ENCODE peak calls at places on chromosome 2, in ten cellular contexts. One of them, this sample, is unnamed.

GRCh38 chr2:180907731-180908130 is 72.7 kb upstream of the UBE2E3 start:
- DNase-seq in hippocampal formation: no peak
- DNase-seq in NCI-H1105: no peak
- DNase-seq in NCI-H774: no peak
- DNase-seq in activated CD4-positive, CD25-positive, alpha-beta regulatory T cell: no peak
- DNase-seq in ecto neural progenitor cell: no peak
- DNase-seq in activated T-helper 1 cell treated with Interleukin-2 at 50 U/mL for 16 hours: no peak
- DNase-seq in DND-41: no peak
- DNase-seq in stimulated activated naive CD8-positive, alpha-beta T cell treated with anti-CD3 and anti-CD28 coated beads, Interleukin-15, Interleukin-2, amounts not matched to agents 100 U/mL and 50 U/mL, for 24 hours: no peak
- DNase-seq in activated effector memory CD4-positive, alpha-beta T cell treated with anti-CD3 and anti-CD28 coated beads, Interleukin-2, amount 50 U/mL, for 16 hours: no peak
- DNase-seq in this sample: no peak

GRCh38 chr2:75428627-75429026 is 132.1 kb downstream of the EVA1A start:
- DNase-seq in NCI-H774: no peak
- DNase-seq in NCI-H1105: no peak
- DNase-seq in ecto neural progenitor cell: no peak
- DNase-seq in activated T-helper 1 cell treated with Interleukin-2 at 50 U/mL for 16 hours: no peak
- DNase-seq in DND-41: no peak
- DNase-seq in activated CD4-positive, CD25-positive, alpha-beta regulatory T cell: no peak
- DNase-seq in activated effector memory CD4-positive, alpha-beta T cell treated with anti-CD3 and anti-CD28 coated beads, Interleukin-2, amount 50 U/mL, for 16 hours: no peak
- DNase-seq in hippocampal formation: no peak
- DNase-seq in stimulated activated naive CD8-positive, alpha-beta T cell treated with anti-CD3 and anti-CD28 coated beads, Interleukin-15, Interleukin-2, amounts not matched to agents 100 U/mL and 50 U/mL, for 24 hours: no peak
- DNase-seq in this sample: no peak

GRCh38 chr2:227004482-227004881 is 159.5 kb downstream of the COL4A4 start:
- DNase-seq in NCI-H1105: no peak
- DNase-seq in activated effector memory CD4-positive, alpha-beta T cell treated with anti-CD3 and anti-CD28 coated beads, Interleukin-2, amount 50 U/mL, for 16 hours: no peak
- DNase-seq in ecto neural progenitor cell: no peak
- DNase-seq in activated T-helper 1 cell treated with Interleukin-2 at 50 U/mL for 16 hours: no peak
- DNase-seq in DND-41: no peak
- DNase-seq in hippocampal formation: no peak
- DNase-seq in stimulated activated naive CD8-positive, alpha-beta T cell treated with anti-CD3 and anti-CD28 coated beads, Interleukin-15, Interleukin-2, amounts not matched to agents 100 U/mL and 50 U/mL, for 24 hours: no peak
- DNase-seq in activated CD4-positive, CD25-positive, alpha-beta regulatory T cell: no peak
- DNase-seq in NCI-H774: no peak
- DNase-seq in this sample: no peak

GRCh38 chr2:84792856-84793522 is 87.9 kb downstream of the TRABD2A start:
- DNase-seq in NCI-H774: no peak
- DNase-seq in NCI-H1105: no peak
- DNase-seq in activated T-helper 1 cell treated with Interleukin-2 at 50 U/mL for 16 hours: no peak
- DNase-seq in activated CD4-positive, CD25-positive, alpha-beta regulatory T cell: no peak
- DNase-seq in ecto neural progenitor cell: no peak
- DNase-seq in stimulated activated naive CD8-positive, alpha-beta T cell treated with anti-CD3 and anti-CD28 coated beads, Interleukin-15, Interleukin-2, amounts not matched to agents 100 U/mL and 50 U/mL, for 24 hours: no peak
- DNase-seq in DND-41: no peak
- DNase-seq in activated effector memory CD4-positive, alpha-beta T cell treated with anti-CD3 and anti-CD28 coated beads, Interleukin-2, amount 50 U/mL, for 16 hours: no peak
- DNase-seq in hippocampal formation: no peak
- DNase-seq in this sample: no peak

GRCh38 chr2:96254592-96254991 is 11.2 kb downstream of the TMEM127 start:
- DNase-seq in activated T-helper 1 cell treated with Interleukin-2 at 50 U/mL for 16 hours: no peak
- DNase-seq in NCI-H774: no peak
- DNase-seq in hippocampal formation: no peak
- DNase-seq in NCI-H1105: no peak
- DNase-seq in DND-41: no peak
- DNase-seq in stimulated activated naive CD8-positive, alpha-beta T cell treated with anti-CD3 and anti-CD28 coated beads, Interleukin-15, Interleukin-2, amounts not matched to agents 100 U/mL and 50 U/mL, for 24 hours: no peak
- DNase-seq in activated CD4-positive, CD25-positive, alpha-beta regulatory T cell: no peak
- DNase-seq in ecto neural progenitor cell: no peak
- DNase-seq in activated effector memory CD4-positive, alpha-beta T cell treated with anti-CD3 and anti-CD28 coated beads, Interleukin-2, amount 50 U/mL, for 16 hours: no peak
- DNase-seq in this sample: no peak

GRCh38 chr2:231795525-231796327 is 9.5 kb downstream of the COPS7B start:
- DNase-seq in NCI-H774: peak; percentile 47
- DNase-seq in activated CD4-positive, CD25-positive, alpha-beta regulatory T cell: no peak
- DNase-seq in ecto neural progenitor cell: no peak
- DNase-seq in activated T-helper 1 cell treated with Interleukin-2 at 50 U/mL for 16 hours: no peak
- DNase-seq in hippocampal formation: no peak
- DNase-seq in activated effector memory CD4-positive, alpha-beta T cell treated with anti-CD3 and anti-CD28 coated beads, Interleukin-2, amount 50 U/mL, for 16 hours: no peak
- DNase-seq in NCI-H1105: peak; percentile 72
- DNase-seq in stimulated activated naive CD8-positive, alpha-beta T cell treated with anti-CD3 and anti-CD28 coated beads, Interleukin-15, Interleukin-2, amounts not matched to agents 100 U/mL and 50 U/mL, for 24 hours: no peak
- DNase-seq in DND-41: no peak
- DNase-seq in this sample: no peak

GRCh38 chr2:101731221-101732054 is 33.9 kb downstream of the MAP4K4 start:
- DNase-seq in activated CD4-positive, CD25-positive, alpha-beta regulatory T cell: no peak
- DNase-seq in ecto neural progenitor cell: no peak
- DNase-seq in stimulated activated naive CD8-positive, alpha-beta T cell treated with anti-CD3 and anti-CD28 coated beads, Interleukin-15, Interleukin-2, amounts not matched to agents 100 U/mL and 50 U/mL, for 24 hours: no peak
- DNase-seq in NCI-H1105: no peak
- DNase-seq in activated effector memory CD4-positive, alpha-beta T cell treated with anti-CD3 and anti-CD28 coated beads, Interleukin-2, amount 50 U/mL, for 16 hours: no peak
- DNase-seq in DND-41: no peak
- DNase-seq in NCI-H774: no peak
- DNase-seq in hippocampal formation: no peak
- DNase-seq in activated T-helper 1 cell treated with Interleukin-2 at 50 U/mL for 16 hours: no peak
- DNase-seq in this sample: no peak

GRCh38 chr2:241443486-241444223 is 64.7 kb downstream of the STK25 start:
- DNase-seq in ecto neural progenitor cell: no peak
- DNase-seq in NCI-H1105: peak; percentile 1
- DNase-seq in activated CD4-positive, CD25-positive, alpha-beta regulatory T cell: peak; percentile 67
- DNase-seq in activated effector memory CD4-positive, alpha-beta T cell treated with anti-CD3 and anti-CD28 coated beads, Interleukin-2, amount 50 U/mL, for 16 hours: peak; percentile 94
- DNase-seq in DND-41: peak; percentile 95
- DNase-seq in activated T-helper 1 cell treated with Interleukin-2 at 50 U/mL for 16 hours: peak; percentile 81
- DNase-seq in stimulated activated naive CD8-positive, alpha-beta T cell treated with anti-CD3 and anti-CD28 coated beads, Interleukin-15, Interleukin-2, amounts not matched to agents 100 U/mL and 50 U/mL, for 24 hours: peak; percentile 95
- DNase-seq in hippocampal formation: no peak
- DNase-seq in NCI-H774: no peak
- DNase-seq in this sample: no peak

GRCh38 chr2:197858607-197859140 is 54.3 kb downstream of the PLCL1 start:
- DNase-seq in activated T-helper 1 cell treated with Interleukin-2 at 50 U/mL for 16 hours: no peak
- DNase-seq in activated CD4-positive, CD25-positive, alpha-beta regulatory T cell: no peak
- DNase-seq in NCI-H1105: no peak
- DNase-seq in ecto neural progenitor cell: no peak
- DNase-seq in hippocampal formation: no peak
- DNase-seq in activated effector memory CD4-positive, alpha-beta T cell treated with anti-CD3 and anti-CD28 coated beads, Interleukin-2, amount 50 U/mL, for 16 hours: no peak
- DNase-seq in NCI-H774: no peak
- DNase-seq in DND-41: no peak
- DNase-seq in stimulated activated naive CD8-positive, alpha-beta T cell treated with anti-CD3 and anti-CD28 coated beads, Interleukin-15, Interleukin-2, amounts not matched to agents 100 U/mL and 50 U/mL, for 24 hours: no peak
- DNase-seq in this sample: no peak

GRCh38 chr2:218814540-218815243 is 16.9 kb downstream of the PRKAG3 start:
- DNase-seq in NCI-H774: no peak
- DNase-seq in stimulated activated naive CD8-positive, alpha-beta T cell treated with anti-CD3 and anti-CD28 coated beads, Interleukin-15, Interleukin-2, amounts not matched to agents 100 U/mL and 50 U/mL, for 24 hours: no peak
- DNase-seq in hippocampal formation: no peak
- DNase-seq in activated effector memory CD4-positive, alpha-beta T cell treated with anti-CD3 and anti-CD28 coated beads, Interleukin-2, amount 50 U/mL, for 16 hours: no peak
- DNase-seq in activated T-helper 1 cell treated with Interleukin-2 at 50 U/mL for 16 hours: no peak
- DNase-seq in DND-41: no peak
- DNase-seq in ecto neural progenitor cell: no peak
- DNase-seq in activated CD4-positive, CD25-positive, alpha-beta regulatory T cell: no peak
- DNase-seq in NCI-H1105: no peak
- DNase-seq in this sample: no peak

GRCh38 chr2:86764661-86765307 is 25.9 kb downstream of the CD8A start:
- DNase-seq in hippocampal formation: no peak
- DNase-seq in activated effector memory CD4-positive, alpha-beta T cell treated with anti-CD3 and anti-CD28 coated beads, Interleukin-2, amount 50 U/mL, for 16 hours: no peak
- DNase-seq in DND-41: peak; percentile 46
- DNase-seq in NCI-H774: peak; percentile 9
- DNase-seq in ecto neural progenitor cell: no peak
- DNase-seq in NCI-H1105: peak; percentile 16
- DNase-seq in stimulated activated naive CD8-positive, alpha-beta T cell treated with anti-CD3 and anti-CD28 coated beads, Interleukin-15, Interleukin-2, amounts not matched to agents 100 U/mL and 50 U/mL, for 24 hours: peak; percentile 37
- DNase-seq in activated T-helper 1 cell treated with Interleukin-2 at 50 U/mL for 16 hours: no peak
- DNase-seq in activated CD4-positive, CD25-positive, alpha-beta regulatory T cell: no peak
- DNase-seq in this sample: no peak

GRCh38 chr2:212484563-212485080 is 54.0 kb downstream of the ERBB4 start:
- DNase-seq in activated T-helper 1 cell treated with Interleukin-2 at 50 U/mL for 16 hours: no peak
- DNase-seq in activated effector memory CD4-positive, alpha-beta T cell treated with anti-CD3 and anti-CD28 coated beads, Interleukin-2, amount 50 U/mL, for 16 hours: no peak
- DNase-seq in hippocampal formation: no peak
- DNase-seq in activated CD4-positive, CD25-positive, alpha-beta regulatory T cell: no peak
- DNase-seq in stimulated activated naive CD8-positive, alpha-beta T cell treated with anti-CD3 and anti-CD28 coated beads, Interleukin-15, Interleukin-2, amounts not matched to agents 100 U/mL and 50 U/mL, for 24 hours: no peak
- DNase-seq in NCI-H1105: no peak
- DNase-seq in ecto neural progenitor cell: no peak
- DNase-seq in NCI-H774: no peak
- DNase-seq in DND-41: no peak
- DNase-seq in this sample: no peak

GRCh38 chr2:231373184-231373583 is 22.3 kb upstream of the B3GNT7 start:
- DNase-seq in activated T-helper 1 cell treated with Interleukin-2 at 50 U/mL for 16 hours: no peak
- DNase-seq in NCI-H774: no peak
- DNase-seq in activated CD4-positive, CD25-positive, alpha-beta regulatory T cell: no peak
- DNase-seq in hippocampal formation: no peak
- DNase-seq in activated effector memory CD4-positive, alpha-beta T cell treated with anti-CD3 and anti-CD28 coated beads, Interleukin-2, amount 50 U/mL, for 16 hours: no peak
- DNase-seq in DND-41: no peak
- DNase-seq in stimulated activated naive CD8-positive, alpha-beta T cell treated with anti-CD3 and anti-CD28 coated beads, Interleukin-15, Interleukin-2, amounts not matched to agents 100 U/mL and 50 U/mL, for 24 hours: no peak
- DNase-seq in NCI-H1105: no peak
- DNase-seq in ecto neural progenitor cell: no peak
- DNase-seq in this sample: no peak

GRCh38 chr2:203673933-203674332 is 32.5 kb upstream of the CD28 start:
- DNase-seq in DND-41: peak; percentile 88
- DNase-seq in hippocampal formation: no peak
- DNase-seq in activated CD4-positive, CD25-positive, alpha-beta regulatory T cell: no peak
- DNase-seq in activated T-helper 1 cell treated with Interleukin-2 at 50 U/mL for 16 hours: no peak
- DNase-seq in NCI-H1105: no peak
- DNase-seq in stimulated activated naive CD8-positive, alpha-beta T cell treated with anti-CD3 and anti-CD28 coated beads, Interleukin-15, Interleukin-2, amounts not matched to agents 100 U/mL and 50 U/mL, for 24 hours: peak; percentile 65
- DNase-seq in activated effector memory CD4-positive, alpha-beta T cell treated with anti-CD3 and anti-CD28 coated beads, Interleukin-2, amount 50 U/mL, for 16 hours: no peak
- DNase-seq in ecto neural progenitor cell: no peak
- DNase-seq in NCI-H774: no peak
- DNase-seq in this sample: no peak

GRCh38 chr2:179263015-179263414 is 1.6 kb downstream of the SESTD1 start:
- DNase-seq in activated T-helper 1 cell treated with Interleukin-2 at 50 U/mL for 16 hours: no peak
- DNase-seq in DND-41: no peak
- DNase-seq in activated CD4-positive, CD25-positive, alpha-beta regulatory T cell: no peak
- DNase-seq in hippocampal formation: no peak
- DNase-seq in activated effector memory CD4-positive, alpha-beta T cell treated with anti-CD3 and anti-CD28 coated beads, Interleukin-2, amount 50 U/mL, for 16 hours: no peak
- DNase-seq in NCI-H1105: no peak
- DNase-seq in stimulated activated naive CD8-positive, alpha-beta T cell treated with anti-CD3 and anti-CD28 coated beads, Interleukin-15, Interleukin-2, amounts not matched to agents 100 U/mL and 50 U/mL, for 24 hours: no peak
- DNase-seq in ecto neural progenitor cell: no peak
- DNase-seq in NCI-H774: no peak
- DNase-seq in this sample: no peak

GRCh38 chr2:46471-47345 is at the start of gene FAM110C:
- DNase-seq in activated effector memory CD4-positive, alpha-beta T cell treated with anti-CD3 and anti-CD28 coated beads, Interleukin-2, amount 50 U/mL, for 16 hours: peak; percentile 86
- DNase-seq in ecto neural progenitor cell: peak; percentile 76
- DNase-seq in DND-41: no peak
- DNase-seq in stimulated activated naive CD8-positive, alpha-beta T cell treated with anti-CD3 and anti-CD28 coated beads, Interleukin-15, Interleukin-2, amounts not matched to agents 100 U/mL and 50 U/mL, for 24 hours: peak; percentile 30
- DNase-seq in activated CD4-positive, CD25-positive, alpha-beta regulatory T cell: no peak
- DNase-seq in NCI-H774: peak; percentile 33
- DNase-seq in NCI-H1105: peak; percentile 35
- DNase-seq in hippocampal formation: peak; percentile 21
- DNase-seq in activated T-helper 1 cell treated with Interleukin-2 at 50 U/mL for 16 hours: peak; percentile 33
- DNase-seq in this sample: no peak

GRCh38 chr2:84924173-84925106 is 19.0 kb downstream of the TMSB10 start:
- DNase-seq in ecto neural progenitor cell: no peak
- DNase-seq in stimulated activated naive CD8-positive, alpha-beta T cell treated with anti-CD3 and anti-CD28 coated beads, Interleukin-15, Interleukin-2, amounts not matched to agents 100 U/mL and 50 U/mL, for 24 hours: peak; percentile 63
- DNase-seq in hippocampal formation: no peak
- DNase-seq in activated T-helper 1 cell treated with Interleukin-2 at 50 U/mL for 16 hours: no peak
- DNase-seq in NCI-H1105: no peak
- DNase-seq in activated CD4-positive, CD25-positive, alpha-beta regulatory T cell: no peak
- DNase-seq in DND-41: peak; percentile 37
- DNase-seq in activated effector memory CD4-positive, alpha-beta T cell treated with anti-CD3 and anti-CD28 coated beads, Interleukin-2, amount 50 U/mL, for 16 hours: peak; percentile 78
- DNase-seq in NCI-H774: no peak
- DNase-seq in this sample: no peak

GRCh38 chr2:46487667-46488333 is 8.4 kb downstream of the TMEM247 start:
- DNase-seq in activated T-helper 1 cell treated with Interleukin-2 at 50 U/mL for 16 hours: no peak
- DNase-seq in DND-41: no peak
- DNase-seq in hippocampal formation: no peak
- DNase-seq in NCI-H1105: no peak
- DNase-seq in activated CD4-positive, CD25-positive, alpha-beta regulatory T cell: no peak
- DNase-seq in stimulated activated naive CD8-positive, alpha-beta T cell treated with anti-CD3 and anti-CD28 coated beads, Interleukin-15, Interleukin-2, amounts not matched to agents 100 U/mL and 50 U/mL, for 24 hours: no peak
- DNase-seq in activated effector memory CD4-positive, alpha-beta T cell treated with anti-CD3 and anti-CD28 coated beads, Interleukin-2, amount 50 U/mL, for 16 hours: no peak
- DNase-seq in NCI-H774: no peak
- DNase-seq in ecto neural progenitor cell: no peak
- DNase-seq in this sample: no peak

GRCh38 chr2:39550701-39551285 is 113.7 kb upstream of the MAP4K3 start:
- DNase-seq in stimulated activated naive CD8-positive, alpha-beta T cell treated with anti-CD3 and anti-CD28 coated beads, Interleukin-15, Interleukin-2, amounts not matched to agents 100 U/mL and 50 U/mL, for 24 hours: no peak
- DNase-seq in ecto neural progenitor cell: no peak
- DNase-seq in activated CD4-positive, CD25-positive, alpha-beta regulatory T cell: no peak
- DNase-seq in DND-41: no peak
- DNase-seq in hippocampal formation: no peak
- DNase-seq in NCI-H1105: no peak
- DNase-seq in activated T-helper 1 cell treated with Interleukin-2 at 50 U/mL for 16 hours: no peak
- DNase-seq in NCI-H774: no peak
- DNase-seq in activated effector memory CD4-positive, alpha-beta T cell treated with anti-CD3 and anti-CD28 coated beads, Interleukin-2, amount 50 U/mL, for 16 hours: no peak
- DNase-seq in this sample: no peak

GRCh38 chr2:150778828-150779227 is 291.4 kb upstream of the RND3 start:
- DNase-seq in activated effector memory CD4-positive, alpha-beta T cell treated with anti-CD3 and anti-CD28 coated beads, Interleukin-2, amount 50 U/mL, for 16 hours: no peak
- DNase-seq in ecto neural progenitor cell: no peak
- DNase-seq in stimulated activated naive CD8-positive, alpha-beta T cell treated with anti-CD3 and anti-CD28 coated beads, Interleukin-15, Interleukin-2, amounts not matched to agents 100 U/mL and 50 U/mL, for 24 hours: no peak
- DNase-seq in DND-41: no peak
- DNase-seq in activated T-helper 1 cell treated with Interleukin-2 at 50 U/mL for 16 hours: no peak
- DNase-seq in hippocampal formation: no peak
- DNase-seq in activated CD4-positive, CD25-positive, alpha-beta regulatory T cell: no peak
- DNase-seq in NCI-H1105: no peak
- DNase-seq in NCI-H774: no peak
- DNase-seq in this sample: no peak

GRCh38 chr2:177692042-177692823 is 299.7 kb downstream of the AGPS start:
- DNase-seq in hippocampal formation: no peak
- DNase-seq in stimulated activated naive CD8-positive, alpha-beta T cell treated with anti-CD3 and anti-CD28 coated beads, Interleukin-15, Interleukin-2, amounts not matched to agents 100 U/mL and 50 U/mL, for 24 hours: no peak
- DNase-seq in NCI-H1105: no peak
- DNase-seq in activated effector memory CD4-positive, alpha-beta T cell treated with anti-CD3 and anti-CD28 coated beads, Interleukin-2, amount 50 U/mL, for 16 hours: no peak
- DNase-seq in ecto neural progenitor cell: no peak
- DNase-seq in NCI-H774: no peak
- DNase-seq in activated CD4-positive, CD25-positive, alpha-beta regulatory T cell: no peak
- DNase-seq in DND-41: no peak
- DNase-seq in activated T-helper 1 cell treated with Interleukin-2 at 50 U/mL for 16 hours: no peak
- DNase-seq in this sample: no peak

GRCh38 chr2:119111115-119111975 is 47.2 kb downstream of the C1QL2 start:
- DNase-seq in DND-41: no peak
- DNase-seq in NCI-H1105: no peak
- DNase-seq in stimulated activated naive CD8-positive, alpha-beta T cell treated with anti-CD3 and anti-CD28 coated beads, Interleukin-15, Interleukin-2, amounts not matched to agents 100 U/mL and 50 U/mL, for 24 hours: no peak
- DNase-seq in NCI-H774: no peak
- DNase-seq in activated T-helper 1 cell treated with Interleukin-2 at 50 U/mL for 16 hours: no peak
- DNase-seq in hippocampal formation: no peak
- DNase-seq in activated CD4-positive, CD25-positive, alpha-beta regulatory T cell: no peak
- DNase-seq in ecto neural progenitor cell: peak; percentile 28
- DNase-seq in activated effector memory CD4-positive, alpha-beta T cell treated with anti-CD3 and anti-CD28 coated beads, Interleukin-2, amount 50 U/mL, for 16 hours: no peak
- DNase-seq in this sample: no peak

GRCh38 chr2:33014268-33014667 is 67.5 kb downstream of the LTBP1 start:
- DNase-seq in NCI-H1105: no peak
- DNase-seq in activated effector memory CD4-positive, alpha-beta T cell treated with anti-CD3 and anti-CD28 coated beads, Interleukin-2, amount 50 U/mL, for 16 hours: no peak
- DNase-seq in ecto neural progenitor cell: no peak
- DNase-seq in DND-41: no peak
- DNase-seq in activated CD4-positive, CD25-positive, alpha-beta regulatory T cell: no peak
- DNase-seq in NCI-H774: no peak
- DNase-seq in stimulated activated naive CD8-positive, alpha-beta T cell treated with anti-CD3 and anti-CD28 coated beads, Interleukin-15, Interleukin-2, amounts not matched to agents 100 U/mL and 50 U/mL, for 24 hours: no peak
- DNase-seq in activated T-helper 1 cell treated with Interleukin-2 at 50 U/mL for 16 hours: no peak
- DNase-seq in hippocampal formation: no peak
- DNase-seq in this sample: no peak

GRCh38 chr2:138447889-138448570 is 53.5 kb upstream of the SPOPL start:
- DNase-seq in DND-41: no peak
- DNase-seq in activated CD4-positive, CD25-positive, alpha-beta regulatory T cell: no peak
- DNase-seq in activated effector memory CD4-positive, alpha-beta T cell treated with anti-CD3 and anti-CD28 coated beads, Interleukin-2, amount 50 U/mL, for 16 hours: no peak
- DNase-seq in activated T-helper 1 cell treated with Interleukin-2 at 50 U/mL for 16 hours: no peak
- DNase-seq in NCI-H774: no peak
- DNase-seq in hippocampal formation: no peak
- DNase-seq in ecto neural progenitor cell: no peak
- DNase-seq in stimulated activated naive CD8-positive, alpha-beta T cell treated with anti-CD3 and anti-CD28 coated beads, Interleukin-15, Interleukin-2, amounts not matched to agents 100 U/mL and 50 U/mL, for 24 hours: no peak
- DNase-seq in NCI-H1105: no peak
- DNase-seq in this sample: no peak

GRCh38 chr2:200863655-200864205 is 728 bp downstream of the CLK1 start:
- DNase-seq in DND-41: peak; percentile 39
- DNase-seq in activated T-helper 1 cell treated with Interleukin-2 at 50 U/mL for 16 hours: no peak
- DNase-seq in activated effector memory CD4-positive, alpha-beta T cell treated with anti-CD3 and anti-CD28 coated beads, Interleukin-2, amount 50 U/mL, for 16 hours: peak; percentile 76
- DNase-seq in NCI-H774: no peak
- DNase-seq in ecto neural progenitor cell: no peak
- DNase-seq in activated CD4-positive, CD25-positive, alpha-beta regulatory T cell: no peak
- DNase-seq in hippocampal formation: no peak
- DNase-seq in stimulated activated naive CD8-positive, alpha-beta T cell treated with anti-CD3 and anti-CD28 coated beads, Interleukin-15, Interleukin-2, amounts not matched to agents 100 U/mL and 50 U/mL, for 24 hours: peak; percentile 25
- DNase-seq in NCI-H1105: no peak
- DNase-seq in this sample: no peak

GRCh38 chr2:182649316-182649715 is 66.7 kb upstream of the DNAJC10 start:
- DNase-seq in stimulated activated naive CD8-positive, alpha-beta T cell treated with anti-CD3 and anti-CD28 coated beads, Interleukin-15, Interleukin-2, amounts not matched to agents 100 U/mL and 50 U/mL, for 24 hours: no peak
- DNase-seq in activated effector memory CD4-positive, alpha-beta T cell treated with anti-CD3 and anti-CD28 coated beads, Interleukin-2, amount 50 U/mL, for 16 hours: no peak
- DNase-seq in DND-41: no peak
- DNase-seq in NCI-H1105: no peak
- DNase-seq in ecto neural progenitor cell: peak; percentile 59
- DNase-seq in NCI-H774: peak; percentile 37
- DNase-seq in hippocampal formation: no peak
- DNase-seq in activated CD4-positive, CD25-positive, alpha-beta regulatory T cell: no peak
- DNase-seq in activated T-helper 1 cell treated with Interleukin-2 at 50 U/mL for 16 hours: no peak
- DNase-seq in this sample: no peak

GRCh38 chr2:108586631-108587030 is 52.4 kb downstream of the LIMS1 start:
- DNase-seq in NCI-H1105: no peak
- DNase-seq in ecto neural progenitor cell: no peak
- DNase-seq in stimulated activated naive CD8-positive, alpha-beta T cell treated with anti-CD3 and anti-CD28 coated beads, Interleukin-15, Interleukin-2, amounts not matched to agents 100 U/mL and 50 U/mL, for 24 hours: no peak
- DNase-seq in activated effector memory CD4-positive, alpha-beta T cell treated with anti-CD3 and anti-CD28 coated beads, Interleukin-2, amount 50 U/mL, for 16 hours: no peak
- DNase-seq in hippocampal formation: no peak
- DNase-seq in NCI-H774: no peak
- DNase-seq in DND-41: no peak
- DNase-seq in activated T-helper 1 cell treated with Interleukin-2 at 50 U/mL for 16 hours: no peak
- DNase-seq in activated CD4-positive, CD25-positive, alpha-beta regulatory T cell: no peak
- DNase-seq in this sample: no peak

GRCh38 chr2:31539505-31539904 is 41.2 kb downstream of the SRD5A2 start:
- DNase-seq in ecto neural progenitor cell: no peak
- DNase-seq in activated CD4-positive, CD25-positive, alpha-beta regulatory T cell: no peak
- DNase-seq in hippocampal formation: no peak
- DNase-seq in NCI-H774: no peak
- DNase-seq in activated effector memory CD4-positive, alpha-beta T cell treated with anti-CD3 and anti-CD28 coated beads, Interleukin-2, amount 50 U/mL, for 16 hours: no peak
- DNase-seq in stimulated activated naive CD8-positive, alpha-beta T cell treated with anti-CD3 and anti-CD28 coated beads, Interleukin-15, Interleukin-2, amounts not matched to agents 100 U/mL and 50 U/mL, for 24 hours: no peak
- DNase-seq in DND-41: no peak
- DNase-seq in activated T-helper 1 cell treated with Interleukin-2 at 50 U/mL for 16 hours: no peak
- DNase-seq in NCI-H1105: no peak
- DNase-seq in this sample: no peak

This sample was measured in occipital lobe.